ENCODE peak calls at places on chromosomes 13 and 19, in four cellular contexts. I is dorsolateral prefrontal cortex; Z is right lobe of liver; T is CD4-positive, CD25-positive, alpha-beta regulatory T cell. R is an unnamed sample.

GRCh38 chr19:29804493-29804892 is 7.3 kb upstream of the CCNE1 start:
- DNase-seq in I (no peak), Z (no peak), T (no peak), R (no peak)

GRCh38 chr13:73369095-73369494 is 310.3 kb downstream of the KLF5 start:
- DNase-seq in I (no peak), Z (no peak), T (no peak), R (no peak)

GRCh38 chr19:46610851-46611770 is 10.0 kb downstream of the CALM3 start:
- DNase-seq in I (no peak), Z (peak), T (no peak), R (no peak)

GRCh38 chr19:14528419-14529253 is 758 bp upstream of the TECR start:
- DNase-seq in I (no peak), Z (peak), T (no peak), R (no peak)

GRCh38 chr19:7492142-7493055 is 3.6 kb upstream of the PEX11G start:
- DNase-seq in I (no peak), Z (no peak), T (no peak), R (no peak)

GRCh38 chr13:32415019-32415418 is 12.9 kb downstream of the N4BP2L1 start:
- DNase-seq in I (no peak), Z (no peak), T (peak), R (no peak)

GRCh38 chr13:90201198-90201597 is 1146.3 kb upstream of the MIR17HG start:
- DNase-seq in I (no peak), Z (no peak), T (no peak), R (no peak)

GRCh38 chr19:14536926-14537692 is 7.7 kb downstream of the TECR start:
- DNase-seq in I (no peak), Z (peak), T (no peak), R (peak)

GRCh38 chr19:35555301-35556005 is 8.0 kb downstream of the ATP4A start:
- DNase-seq in I (no peak), Z (no peak), T (no peak), R (no peak)

GRCh38 chr19:53037101-53038097 is 7.1 kb upstream of the ERVV-2 start:
- DNase-seq in I (peak), Z (no peak), T (no peak), R (no peak)

GRCh38 chr13:38814331-38814730 is 127.5 kb downstream of the FREM2 start:
- DNase-seq in I (no peak), Z (no peak), T (no peak), R (no peak)

GRCh38 chr13:112722433-112723250 is 32.8 kb downstream of the ATP11A start:
- DNase-seq in I (no peak), Z (no peak), T (no peak), R (peak)

GRCh38 chr13:54092686-54093085 is 1064.1 kb downstream of the OLFM4 start:
- DNase-seq in I (no peak), Z (no peak), T (no peak), R (no peak)

GRCh38 chr13:113209336-113209879 is at the start of gene CUL4A:
- DNase-seq in I (peak), Z (peak), T (peak), R (peak)

GRCh38 chr19:2551864-2552185 is 75.9 kb downstream of the GADD45B start:
- DNase-seq in I (no peak), Z (no peak), T (no peak), R (no peak)

GRCh38 chr19:28021316-28022185 is 1191.4 kb downstream of the UQCRFS1 start:
- DNase-seq in I (no peak), Z (no peak), T (no peak), R (no peak)

GRCh38 chr13:42246541-42246940 is 25.4 kb upstream of the AKAP11 start:
- DNase-seq in I (no peak), Z (no peak), T (no peak), R (no peak)

GRCh38 chr13:31050486-31051400 is 111.0 kb downstream of the HSPH1 start:
- DNase-seq in I (no peak), Z (no peak), T (no peak), R (no peak)

GRCh38 chr19:58217069-58217481 is 11.6 kb upstream of the ZNF544 start:
- DNase-seq in I (no peak), Z (no peak), T (no peak), R (no peak)

GRCh38 chr13:36531746-36532486 is 99.6 kb downstream of the CCNA1 start:
- DNase-seq in I (no peak), Z (no peak), T (no peak), R (no peak)
- H3K27ac ChIP-seq in I (no peak), Z (no peak), T (no peak), R (no peak)

GRCh38 chr19:41801031-41801430 is 4.6 kb downstream of the CEACAM3 start:
- DNase-seq in I (no peak), Z (no peak), T (no peak), R (no peak)
- H3K27ac ChIP-seq in I (no peak), Z (no peak), T (no peak), R (no peak)

DNA sequence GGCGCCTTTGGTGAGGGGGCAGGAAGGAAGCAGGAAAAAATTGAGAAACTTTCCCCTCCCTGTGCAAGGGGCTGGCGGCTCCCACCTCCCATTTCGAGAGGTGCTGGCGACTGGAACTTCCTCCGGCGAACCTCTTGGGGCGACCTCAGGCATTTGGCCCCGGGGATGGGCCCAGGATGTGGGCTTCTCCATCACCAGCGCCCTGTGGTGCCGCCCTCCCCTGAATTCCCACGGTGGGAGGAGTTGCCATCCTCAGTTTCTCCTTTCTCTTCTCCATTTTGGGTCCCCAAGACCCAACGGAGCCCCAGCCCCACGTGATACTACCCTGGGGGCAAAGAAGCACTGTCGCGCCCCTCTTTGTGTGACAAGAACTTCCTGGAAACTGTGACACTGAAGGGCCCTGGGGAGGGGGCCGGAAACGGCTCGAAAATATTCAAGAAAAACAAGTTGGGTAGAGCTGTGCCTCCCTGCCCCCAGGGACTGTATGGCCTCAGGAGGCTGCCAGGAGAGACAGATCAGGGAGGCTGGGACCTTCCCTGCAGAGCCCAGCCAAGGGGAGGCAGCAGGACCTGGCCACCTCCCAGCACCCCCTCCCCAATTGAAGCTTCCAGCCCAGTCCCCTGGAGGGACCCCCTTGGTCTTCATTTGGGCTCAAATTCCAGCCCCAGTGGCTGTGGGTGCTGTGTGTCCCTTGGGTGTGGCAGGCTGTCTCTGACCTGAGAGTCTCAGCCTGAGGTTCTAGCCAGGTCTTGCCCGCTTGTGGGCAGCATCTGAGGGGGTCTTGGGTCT is 16.2 kb upstream of the AP1M2 start:
- DNase-seq in I (no peak), Z (peak), T (peak), R (peak)
- H3K27ac ChIP-seq in I (peak), Z (peak), T (peak), R (peak)

GRCh38 chr19:15936950-15937349 is 2.6 kb upstream of the CYP4F11 start:
- DNase-seq in I (no peak), Z (no peak), T (no peak), R (no peak)

GRCh38 chr19:15937771-15938170 is 3.4 kb upstream of the CYP4F11 start:
- DNase-seq in I (no peak), Z (no peak), T (no peak), R (no peak)

GRCh38 chr19:15936173-15936572 is 1.8 kb upstream of the CYP4F11 start:
- DNase-seq in I (no peak), Z (no peak), T (no peak), R (no peak)

GRCh38 chr19:15935167-15935702 is 906 bp upstream of the CYP4F11 start:
- DNase-seq in I (no peak), Z (peak), T (no peak), R (no peak)

DNA sequence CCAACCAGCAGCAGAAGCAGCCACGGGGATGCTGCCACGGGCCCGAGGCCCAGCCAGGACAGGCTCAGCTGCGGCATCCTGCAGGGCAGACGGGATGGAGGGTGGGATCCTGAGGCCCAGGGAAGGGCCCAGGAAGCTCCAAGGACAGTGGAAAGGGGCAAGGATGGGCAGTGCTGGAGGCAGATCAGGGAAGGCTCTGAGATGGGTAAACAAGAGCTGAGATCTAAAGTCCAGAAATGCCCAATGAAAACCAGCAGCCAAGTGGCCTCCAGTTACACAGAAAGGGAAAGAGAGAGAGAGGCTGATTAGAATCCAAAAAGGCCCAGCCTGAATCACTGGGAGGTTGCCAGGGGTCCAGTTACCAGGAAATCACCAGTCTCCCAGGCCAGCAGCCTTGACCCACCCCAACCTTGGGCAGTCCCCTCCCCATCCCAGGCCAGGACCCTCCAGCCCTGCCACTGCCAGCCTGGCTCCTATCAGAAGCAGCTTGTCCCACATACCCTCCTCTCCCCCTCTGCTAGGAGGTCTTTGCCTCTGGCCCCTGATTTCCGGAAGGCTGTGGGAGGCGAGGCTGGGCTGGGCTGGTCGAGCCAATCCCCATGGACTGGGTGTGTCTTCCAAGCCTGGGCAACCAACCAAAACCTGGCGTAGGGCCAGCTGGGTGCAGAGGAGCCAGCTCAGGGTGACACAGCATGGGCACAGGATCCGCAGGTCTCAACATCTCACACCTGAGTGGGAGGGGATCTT is at the start of gene CYP4F11:
- DNase-seq in I (peak), Z (peak), T (no peak), R (no peak)
- H3K27ac ChIP-seq in I (peak), Z (peak), T (no peak), R (no peak)

GRCh38 chr19:3669616-3670257 is 30.5 kb downstream of the PIP5K1C start:
- DNase-seq in I (no peak), Z (no peak), T (no peak), R (no peak)
- H3K27ac ChIP-seq in I (peak), Z (no peak), T (no peak), R (peak)

GRCh38 chr13:25965596-25965995 is 86.2 kb downstream of the SHISA2 start:
- DNase-seq in I (no peak), Z (no peak), T (no peak), R (no peak)

GRCh38 chr13:25971077-25971476 is 80.7 kb downstream of the SHISA2 start:
- DNase-seq in I (no peak), Z (no peak), T (no peak), R (no peak)

GRCh38 chr13:25963681-25964080 is 88.1 kb downstream of the SHISA2 start:
- DNase-seq in I (no peak), Z (no peak), T (no peak), R (no peak)

GRCh38 chr13:25966086-25966485 is 85.7 kb downstream of the SHISA2 start:
- DNase-seq in I (no peak), Z (no peak), T (no peak), R (no peak)

GRCh38 chr13:25967144-25967543 is 84.7 kb downstream of the SHISA2 start:
- DNase-seq in I (no peak), Z (no peak), T (no peak), R (no peak)
- H3K27ac ChIP-seq in I (no peak), Z (no peak), T (no peak), R (no peak)

DNA sequence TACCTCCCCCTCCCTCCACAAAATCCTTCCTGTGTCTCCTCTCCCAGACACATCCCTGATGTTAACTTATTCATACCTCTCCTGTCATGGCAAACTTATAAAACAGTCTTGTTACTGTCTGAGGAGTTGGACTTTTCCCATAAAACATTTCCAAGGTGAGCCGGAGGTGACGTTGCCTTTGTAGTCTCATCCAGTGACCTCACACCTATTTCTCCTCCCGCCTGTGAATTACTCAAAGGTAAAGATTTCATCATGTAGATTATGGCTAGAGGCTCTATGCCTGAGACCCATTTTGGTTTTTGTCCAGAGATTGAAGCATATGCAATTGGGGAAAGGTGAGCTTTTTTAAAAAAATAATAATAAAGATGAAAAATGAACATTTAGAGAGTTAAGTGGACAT is 529.0 kb downstream of the MYO16 start:
- DNase-seq in I (no peak), Z (no peak), T (no peak), R (no peak)
- H3K27ac ChIP-seq in I (no peak), Z (no peak), T (no peak), R (no peak)

GRCh38 chr19:1449467-1450442 is at the start of gene APC2:
- DNase-seq in I (peak), Z (no peak), T (peak), R (no peak)
- H3K27ac ChIP-seq in I (peak), Z (no peak), T (no peak), R (no peak)

R was measured in right atrium auricular region.